ENCODE peak calls at places on chromosomes 1 and 21, in eight cellular contexts. G, H, I, F, T, W, Y and N are unnamed samples.

GRCh38 chr1:89607888-89608626 is 24.9 kb upstream of the LRRC8C start:
- DNase-seq in G (peak), H (no peak), I (no peak), F (no peak), T (peak), W (peak), Y (no peak), N (no peak)

GRCh38 chr1:185281245-185281644 is 35.8 kb downstream of the IVNS1ABP start:
- DNase-seq in G (no peak), H (no peak), I (no peak), F (no peak), T (no peak), W (no peak), Y (no peak), N (no peak)

GRCh38 chr1:226268421-226269124 is 40.4 kb downstream of the LIN9 start:
- DNase-seq in G (no peak), H (no peak), I (no peak), F (no peak), T (no peak), W (no peak), Y (peak), N (peak)

GRCh38 chr1:33039840-33040239 is 3.2 kb upstream of the AK2 start:
- DNase-seq in G (no peak), H (no peak), I (no peak), F (no peak), T (no peak), W (no peak), Y (no peak), N (no peak)

GRCh38 chr1:185317886-185318310 is 855 bp upstream of the IVNS1ABP start:
- DNase-seq in G (peak), H (peak), I (no peak), F (peak), T (peak), W (no peak), Y (peak), N (peak)

GRCh38 chr21:38280446-38280845 is 23.7 kb downstream of the KCNJ15 start:
- DNase-seq in G (no peak), H (no peak), I (no peak), F (no peak), T (no peak), W (no peak), Y (no peak), N (no peak)

GRCh38 chr1:147496571-147496970 is 44.7 kb upstream of the BCL9 start:
- DNase-seq in G (no peak), H (no peak), I (no peak), F (peak), T (no peak), W (peak), Y (peak), N (peak)

GRCh38 chr1:168794057-168794456 is 65.1 kb upstream of the DPT start:
- DNase-seq in G (no peak), H (no peak), I (no peak), F (no peak), T (no peak), W (no peak), Y (peak), N (peak)

GRCh38 chr1:208412994-208413393 is 168.8 kb upstream of the PLXNA2 start:
- DNase-seq in G (no peak), H (no peak), I (no peak), F (no peak), T (no peak), W (no peak), Y (no peak), N (no peak)

GRCh38 chr1:183590225-183591191 is at the start of gene NCF2:
- DNase-seq in G (no peak), H (no peak), I (no peak), F (no peak), T (no peak), W (no peak), Y (no peak), N (no peak)

GRCh38 chr1:213075725-213076124 is 24.7 kb downstream of the RPS6KC1 start:
- DNase-seq in G (no peak), H (no peak), I (no peak), F (no peak), T (no peak), W (no peak), Y (no peak), N (no peak)

GRCh38 chr1:209661081-209661480 is 8.9 kb upstream of the LAMB3 start:
- DNase-seq in G (no peak), H (no peak), I (no peak), F (no peak), T (no peak), W (no peak), Y (no peak), N (no peak)

GRCh38 chr1:168091063-168091462 is 45.7 kb downstream of the GPR161 start:
- DNase-seq in G (no peak), H (no peak), I (no peak), F (no peak), T (no peak), W (no peak), Y (no peak), N (no peak)

GRCh38 chr1:94981574-94981973 is 54.7 kb upstream of the CNN3 start:
- DNase-seq in G (no peak), H (no peak), I (no peak), F (no peak), T (no peak), W (no peak), Y (no peak), N (no peak)

GRCh38 chr1:34770891-34771508 is 10.0 kb upstream of the GJB3 start:
- DNase-seq in G (no peak), H (no peak), I (no peak), F (no peak), T (no peak), W (no peak), Y (no peak), N (no peak)

GRCh38 chr1:80447533-80447932 is 1353.2 kb upstream of the ADGRL2 start:
- DNase-seq in G (no peak), H (no peak), I (no peak), F (no peak), T (no peak), W (no peak), Y (no peak), N (no peak)

GRCh38 chr1:42165511-42166210 is 1.1 kb upstream of the GUCA2A start:
- DNase-seq in G (no peak), H (peak), I (no peak), F (peak), T (no peak), W (peak), Y (peak), N (peak)

GRCh38 chr1:168609133-168609715 is 32.8 kb downstream of the XCL1 start:
- DNase-seq in G (no peak), H (no peak), I (peak), F (no peak), T (no peak), W (peak), Y (no peak), N (no peak)

GRCh38 chr1:207885129-207886032 is 25.5 kb downstream of the CD34 start:
- DNase-seq in G (peak), H (peak), I (peak), F (peak), T (peak), W (peak), Y (peak), N (peak)

GRCh38 chr1:43388021-43388575 is 1.5 kb downstream of the MED8 start:
- DNase-seq in G (no peak), H (no peak), I (no peak), F (no peak), T (no peak), W (no peak), Y (no peak), N (no peak)

GRCh38 chr21:40587786-40588353 is 259.1 kb downstream of the DSCAM start:
- DNase-seq in G (no peak), H (no peak), I (no peak), F (no peak), T (no peak), W (no peak), Y (no peak), N (no peak)

GRCh38 chr21:25997788-25998611 is 172.6 kb downstream of the APP start:
- DNase-seq in G (no peak), H (peak), I (no peak), F (peak), T (no peak), W (no peak), Y (no peak), N (no peak)

GRCh38 chr1:87928623-87929022 is 599.9 kb downstream of the LMO4 start:
- DNase-seq in G (no peak), H (no peak), I (no peak), F (no peak), T (no peak), W (no peak), Y (no peak), N (no peak)

GRCh38 chr1:210635108-210635507 is 306.4 kb downstream of the HHAT start:
- DNase-seq in G (no peak), H (no peak), I (no peak), F (no peak), T (no peak), W (no peak), Y (no peak), N (no peak)

GRCh38 chr1:116194592-116194991 is 83.4 kb downstream of the MAB21L3 start:
- DNase-seq in G (no peak), H (no peak), I (no peak), F (no peak), T (no peak), W (no peak), Y (no peak), N (no peak)

GRCh38 chr1:114594046-114594445 is 12.6 kb upstream of the BCAS2 start:
- DNase-seq in G (no peak), H (no peak), I (no peak), F (no peak), T (no peak), W (no peak), Y (no peak), N (no peak)

GRCh38 chr1:28190337-28190979 is 14.0 kb upstream of the PTAFR start:
- DNase-seq in G (no peak), H (no peak), I (no peak), F (no peak), T (no peak), W (no peak), Y (no peak), N (no peak)